ENCODE peak calls at places on chromosomes 3 and 15, in six cellular contexts. One of them, this sample, is unnamed.

GRCh38 chr3:152574461-152575079 is 260.4 kb upstream of the P2RY1 start:
- DNase-seq in nucleus accumbens: no peak
- DNase-seq in NCI-H1436: no peak
- DNase-seq in activated naive CD8-positive, alpha-beta T cell treated with anti-CD3 and anti-CD28 coated beads, Interleukin-2, amount 50 U/mL, for 16 hours: no peak
- DNase-seq in DMS 273 treated with DMSO at 0.1 percent for 48 hours: peak
- DNase-seq in stimulated activated CD4-positive, alpha-beta T cell treated with anti-CD3 and anti-CD28 coated beads, Interleukin-12 subunit alpha, Interleukin-12 subunit beta, amount 100 ng/mL, for 4 hours: no peak
- DNase-seq in this sample: peak

GRCh38 chr3:32614956-32615355 is 44.3 kb upstream of the DYNC1LI1 start:
- DNase-seq in nucleus accumbens: no peak
- DNase-seq in NCI-H1436: no peak
- DNase-seq in activated naive CD8-positive, alpha-beta T cell treated with anti-CD3 and anti-CD28 coated beads, Interleukin-2, amount 50 U/mL, for 16 hours: no peak
- DNase-seq in DMS 273 treated with DMSO at 0.1 percent for 48 hours: no peak
- DNase-seq in stimulated activated CD4-positive, alpha-beta T cell treated with anti-CD3 and anti-CD28 coated beads, Interleukin-12 subunit alpha, Interleukin-12 subunit beta, amount 100 ng/mL, for 4 hours: no peak
- DNase-seq in this sample: no peak

GRCh38 chr3:138726966-138727365 is 107.8 kb downstream of the PIK3CB start:
- DNase-seq in nucleus accumbens: no peak
- DNase-seq in NCI-H1436: no peak
- DNase-seq in activated naive CD8-positive, alpha-beta T cell treated with anti-CD3 and anti-CD28 coated beads, Interleukin-2, amount 50 U/mL, for 16 hours: no peak
- DNase-seq in DMS 273 treated with DMSO at 0.1 percent for 48 hours: no peak
- DNase-seq in stimulated activated CD4-positive, alpha-beta T cell treated with anti-CD3 and anti-CD28 coated beads, Interleukin-12 subunit alpha, Interleukin-12 subunit beta, amount 100 ng/mL, for 4 hours: no peak
- DNase-seq in this sample: no peak

GRCh38 chr15:91408476-91409076 is 308.5 kb downstream of the SV2B start:
- DNase-seq in nucleus accumbens: no peak
- DNase-seq in NCI-H1436: no peak
- DNase-seq in activated naive CD8-positive, alpha-beta T cell treated with anti-CD3 and anti-CD28 coated beads, Interleukin-2, amount 50 U/mL, for 16 hours: no peak
- DNase-seq in DMS 273 treated with DMSO at 0.1 percent for 48 hours: no peak
- DNase-seq in stimulated activated CD4-positive, alpha-beta T cell treated with anti-CD3 and anti-CD28 coated beads, Interleukin-12 subunit alpha, Interleukin-12 subunit beta, amount 100 ng/mL, for 4 hours: no peak
- DNase-seq in this sample: no peak

GRCh38 chr3:112293368-112294321 is at the start of gene SLC9C1:
- DNase-seq in nucleus accumbens: peak
- DNase-seq in NCI-H1436: peak
- DNase-seq in activated naive CD8-positive, alpha-beta T cell treated with anti-CD3 and anti-CD28 coated beads, Interleukin-2, amount 50 U/mL, for 16 hours: no peak
- DNase-seq in DMS 273 treated with DMSO at 0.1 percent for 48 hours: no peak
- DNase-seq in stimulated activated CD4-positive, alpha-beta T cell treated with anti-CD3 and anti-CD28 coated beads, Interleukin-12 subunit alpha, Interleukin-12 subunit beta, amount 100 ng/mL, for 4 hours: no peak
- DNase-seq in this sample: no peak

GRCh38 chr3:188497021-188497420 is 343.1 kb downstream of the LPP start:
- DNase-seq in nucleus accumbens: no peak
- DNase-seq in NCI-H1436: no peak
- DNase-seq in activated naive CD8-positive, alpha-beta T cell treated with anti-CD3 and anti-CD28 coated beads, Interleukin-2, amount 50 U/mL, for 16 hours: no peak
- DNase-seq in DMS 273 treated with DMSO at 0.1 percent for 48 hours: no peak
- DNase-seq in stimulated activated CD4-positive, alpha-beta T cell treated with anti-CD3 and anti-CD28 coated beads, Interleukin-12 subunit alpha, Interleukin-12 subunit beta, amount 100 ng/mL, for 4 hours: no peak
- DNase-seq in this sample: no peak

GRCh38 chr15:57527382-57528091 is 64.2 kb upstream of the MYZAP start:
- DNase-seq in nucleus accumbens: peak
- DNase-seq in NCI-H1436: peak
- DNase-seq in activated naive CD8-positive, alpha-beta T cell treated with anti-CD3 and anti-CD28 coated beads, Interleukin-2, amount 50 U/mL, for 16 hours: no peak
- DNase-seq in DMS 273 treated with DMSO at 0.1 percent for 48 hours: peak
- DNase-seq in stimulated activated CD4-positive, alpha-beta T cell treated with anti-CD3 and anti-CD28 coated beads, Interleukin-12 subunit alpha, Interleukin-12 subunit beta, amount 100 ng/mL, for 4 hours: no peak
- DNase-seq in this sample: no peak

GRCh38 chr15:64092864-64093626 is 593 bp downstream of the CIAO2A start:
- DNase-seq in nucleus accumbens: peak
- DNase-seq in NCI-H1436: peak
- DNase-seq in activated naive CD8-positive, alpha-beta T cell treated with anti-CD3 and anti-CD28 coated beads, Interleukin-2, amount 50 U/mL, for 16 hours: no peak
- DNase-seq in DMS 273 treated with DMSO at 0.1 percent for 48 hours: peak
- DNase-seq in stimulated activated CD4-positive, alpha-beta T cell treated with anti-CD3 and anti-CD28 coated beads, Interleukin-12 subunit alpha, Interleukin-12 subunit beta, amount 100 ng/mL, for 4 hours: peak
- DNase-seq in this sample: no peak

GRCh38 chr3:51966016-51966415 is 1.2 kb downstream of the PCBP4 start:
- DNase-seq in nucleus accumbens: peak
- DNase-seq in NCI-H1436: no peak
- DNase-seq in activated naive CD8-positive, alpha-beta T cell treated with anti-CD3 and anti-CD28 coated beads, Interleukin-2, amount 50 U/mL, for 16 hours: no peak
- DNase-seq in DMS 273 treated with DMSO at 0.1 percent for 48 hours: no peak
- DNase-seq in stimulated activated CD4-positive, alpha-beta T cell treated with anti-CD3 and anti-CD28 coated beads, Interleukin-12 subunit alpha, Interleukin-12 subunit beta, amount 100 ng/mL, for 4 hours: no peak
- DNase-seq in this sample: peak

GRCh38 chr3:98817546-98817945 is 54.4 kb downstream of the ST3GAL6 start:
- DNase-seq in nucleus accumbens: no peak
- DNase-seq in NCI-H1436: peak
- DNase-seq in activated naive CD8-positive, alpha-beta T cell treated with anti-CD3 and anti-CD28 coated beads, Interleukin-2, amount 50 U/mL, for 16 hours: no peak
- DNase-seq in DMS 273 treated with DMSO at 0.1 percent for 48 hours: no peak
- DNase-seq in stimulated activated CD4-positive, alpha-beta T cell treated with anti-CD3 and anti-CD28 coated beads, Interleukin-12 subunit alpha, Interleukin-12 subunit beta, amount 100 ng/mL, for 4 hours: no peak
- DNase-seq in this sample: no peak

GRCh38 chr3:140499114-140499757 is 178.6 kb upstream of the TRIM42 start:
- DNase-seq in nucleus accumbens: no peak
- DNase-seq in NCI-H1436: peak
- DNase-seq in activated naive CD8-positive, alpha-beta T cell treated with anti-CD3 and anti-CD28 coated beads, Interleukin-2, amount 50 U/mL, for 16 hours: no peak
- DNase-seq in DMS 273 treated with DMSO at 0.1 percent for 48 hours: peak
- DNase-seq in stimulated activated CD4-positive, alpha-beta T cell treated with anti-CD3 and anti-CD28 coated beads, Interleukin-12 subunit alpha, Interleukin-12 subunit beta, amount 100 ng/mL, for 4 hours: no peak
- DNase-seq in this sample: no peak

GRCh38 chr3:152198655-152199054 is 70.1 kb upstream of the MBNL1 start:
- DNase-seq in nucleus accumbens: no peak
- DNase-seq in NCI-H1436: no peak
- DNase-seq in activated naive CD8-positive, alpha-beta T cell treated with anti-CD3 and anti-CD28 coated beads, Interleukin-2, amount 50 U/mL, for 16 hours: no peak
- DNase-seq in DMS 273 treated with DMSO at 0.1 percent for 48 hours: no peak
- DNase-seq in stimulated activated CD4-positive, alpha-beta T cell treated with anti-CD3 and anti-CD28 coated beads, Interleukin-12 subunit alpha, Interleukin-12 subunit beta, amount 100 ng/mL, for 4 hours: no peak
- DNase-seq in this sample: no peak

GRCh38 chr15:35624881-35625280 is 78.9 kb upstream of the DPH6 start:
- DNase-seq in nucleus accumbens: no peak
- DNase-seq in NCI-H1436: no peak
- DNase-seq in activated naive CD8-positive, alpha-beta T cell treated with anti-CD3 and anti-CD28 coated beads, Interleukin-2, amount 50 U/mL, for 16 hours: no peak
- DNase-seq in DMS 273 treated with DMSO at 0.1 percent for 48 hours: peak
- DNase-seq in stimulated activated CD4-positive, alpha-beta T cell treated with anti-CD3 and anti-CD28 coated beads, Interleukin-12 subunit alpha, Interleukin-12 subunit beta, amount 100 ng/mL, for 4 hours: no peak
- DNase-seq in this sample: no peak

GRCh38 chr3:13301295-13301987 is 118.7 kb downstream of the NUP210 start:
- DNase-seq in nucleus accumbens: no peak
- DNase-seq in NCI-H1436: no peak
- DNase-seq in activated naive CD8-positive, alpha-beta T cell treated with anti-CD3 and anti-CD28 coated beads, Interleukin-2, amount 50 U/mL, for 16 hours: no peak
- DNase-seq in DMS 273 treated with DMSO at 0.1 percent for 48 hours: no peak
- DNase-seq in stimulated activated CD4-positive, alpha-beta T cell treated with anti-CD3 and anti-CD28 coated beads, Interleukin-12 subunit alpha, Interleukin-12 subunit beta, amount 100 ng/mL, for 4 hours: no peak
- DNase-seq in this sample: no peak

GRCh38 chr3:81005992-81006391 is 755.5 kb downstream of the GBE1 start:
- DNase-seq in nucleus accumbens: no peak
- DNase-seq in NCI-H1436: no peak
- DNase-seq in activated naive CD8-positive, alpha-beta T cell treated with anti-CD3 and anti-CD28 coated beads, Interleukin-2, amount 50 U/mL, for 16 hours: no peak
- DNase-seq in DMS 273 treated with DMSO at 0.1 percent for 48 hours: no peak
- DNase-seq in stimulated activated CD4-positive, alpha-beta T cell treated with anti-CD3 and anti-CD28 coated beads, Interleukin-12 subunit alpha, Interleukin-12 subunit beta, amount 100 ng/mL, for 4 hours: no peak
- DNase-seq in this sample: no peak

GRCh38 chr3:57864853-57865252 is 108.7 kb downstream of the SLMAP start:
- DNase-seq in nucleus accumbens: no peak
- DNase-seq in NCI-H1436: no peak
- DNase-seq in activated naive CD8-positive, alpha-beta T cell treated with anti-CD3 and anti-CD28 coated beads, Interleukin-2, amount 50 U/mL, for 16 hours: no peak
- DNase-seq in DMS 273 treated with DMSO at 0.1 percent for 48 hours: no peak
- DNase-seq in stimulated activated CD4-positive, alpha-beta T cell treated with anti-CD3 and anti-CD28 coated beads, Interleukin-12 subunit alpha, Interleukin-12 subunit beta, amount 100 ng/mL, for 4 hours: no peak
- DNase-seq in this sample: no peak

GRCh38 chr3:57061556-57061955 is 1.1 kb downstream of the SPATA12 start:
- DNase-seq in nucleus accumbens: no peak
- DNase-seq in NCI-H1436: no peak
- DNase-seq in activated naive CD8-positive, alpha-beta T cell treated with anti-CD3 and anti-CD28 coated beads, Interleukin-2, amount 50 U/mL, for 16 hours: no peak
- DNase-seq in DMS 273 treated with DMSO at 0.1 percent for 48 hours: no peak
- DNase-seq in stimulated activated CD4-positive, alpha-beta T cell treated with anti-CD3 and anti-CD28 coated beads, Interleukin-12 subunit alpha, Interleukin-12 subunit beta, amount 100 ng/mL, for 4 hours: no peak
- DNase-seq in this sample: no peak

GRCh38 chr3:36417237-36417636 is 36.9 kb downstream of the STAC start:
- DNase-seq in nucleus accumbens: no peak
- DNase-seq in NCI-H1436: no peak
- DNase-seq in activated naive CD8-positive, alpha-beta T cell treated with anti-CD3 and anti-CD28 coated beads, Interleukin-2, amount 50 U/mL, for 16 hours: no peak
- DNase-seq in DMS 273 treated with DMSO at 0.1 percent for 48 hours: no peak
- DNase-seq in stimulated activated CD4-positive, alpha-beta T cell treated with anti-CD3 and anti-CD28 coated beads, Interleukin-12 subunit alpha, Interleukin-12 subunit beta, amount 100 ng/mL, for 4 hours: no peak
- DNase-seq in this sample: no peak

GRCh38 chr3:172536993-172537419 is 13.8 kb upstream of the TNFSF10 start:
- DNase-seq in nucleus accumbens: no peak
- DNase-seq in NCI-H1436: no peak
- DNase-seq in activated naive CD8-positive, alpha-beta T cell treated with anti-CD3 and anti-CD28 coated beads, Interleukin-2, amount 50 U/mL, for 16 hours: no peak
- DNase-seq in DMS 273 treated with DMSO at 0.1 percent for 48 hours: no peak
- DNase-seq in stimulated activated CD4-positive, alpha-beta T cell treated with anti-CD3 and anti-CD28 coated beads, Interleukin-12 subunit alpha, Interleukin-12 subunit beta, amount 100 ng/mL, for 4 hours: no peak
- DNase-seq in this sample: no peak

GRCh38 chr15:67010898-67011619 is 54.3 kb upstream of the SMAD3 start:
- DNase-seq in nucleus accumbens: no peak
- DNase-seq in NCI-H1436: no peak
- DNase-seq in activated naive CD8-positive, alpha-beta T cell treated with anti-CD3 and anti-CD28 coated beads, Interleukin-2, amount 50 U/mL, for 16 hours: no peak
- DNase-seq in DMS 273 treated with DMSO at 0.1 percent for 48 hours: no peak
- DNase-seq in stimulated activated CD4-positive, alpha-beta T cell treated with anti-CD3 and anti-CD28 coated beads, Interleukin-12 subunit alpha, Interleukin-12 subunit beta, amount 100 ng/mL, for 4 hours: no peak
- DNase-seq in this sample: no peak

This sample was measured in amygdala.